ENCODE peak calls at places on chromosomes 3 and 15, in nine cellular contexts. Z is NCI-H1930, R is suprapubic skin, H is GM23338, F is osteocyte, N is T-helper 9 cell, O is ELR, U is neural crest cell, C is NCI-H774. V is an unnamed sample.

GRCh38 chr3:22582291-22582690 is 620.8 kb upstream of the UBE2E2 start:
- DNase-seq in Z (no peak), R (no peak), H (no peak), F (no peak), N (no peak), O (no peak), U (no peak), C (no peak), V (no peak)

GRCh38 chr15:39756806-39757522 is 25.7 kb downstream of the FSIP1 start:
- DNase-seq in Z (no peak), R (no peak), H (peak; percentile 88), F (no peak), N (no peak), O (peak; percentile 83), U (no peak), C (peak; percentile 39), V (no peak)

GRCh38 chr15:73784299-73784698 is 31.1 kb upstream of the INSYN1 start:
- DNase-seq in Z (no peak), R (no peak), H (no peak), F (no peak), N (no peak), O (no peak), U (no peak), C (no peak), V (no peak)

GRCh38 chr3:155891341-155891740 is 20.9 kb downstream of the GMPS start:
- DNase-seq in Z (no peak), R (no peak), H (no peak), F (no peak), N (no peak), O (peak; percentile 51), U (no peak), C (no peak), V (no peak)

GRCh38 chr15:43270113-43270665 is 3.5 kb upstream of the TGM5 start:
- DNase-seq in Z (no peak), R (no peak), H (no peak), F (peak; percentile 64), N (no peak), O (no peak), U (no peak), C (no peak), V (no peak)

GRCh38 chr3:24680214-24680967 is 185.7 kb upstream of the THRB start:
- DNase-seq in Z (peak; percentile 6), R (peak; percentile 65), H (peak; percentile 87), F (peak; percentile 87), N (peak; percentile 7), O (peak; percentile 38), U (peak; percentile 85), C (no peak), V (peak; percentile 85)

GRCh38 chr3:43736558-43736995 is 45.8 kb downstream of the ABHD5 start:
- DNase-seq in Z (no peak), R (no peak), H (no peak), F (no peak), N (no peak), O (peak; percentile 66), U (no peak), C (no peak), V (no peak)

GRCh38 chr15:50390549-50391264 is 33.5 kb upstream of the USP8 start:
- DNase-seq in Z (no peak), R (no peak), H (no peak), F (no peak), N (no peak), O (no peak), U (no peak), C (no peak), V (no peak)

GRCh38 chr3:51982838-51983577 is at the start of gene ACY1:
- DNase-seq in Z (peak; percentile 17), R (peak; percentile 91), H (peak; percentile 89), F (peak; percentile 93), N (peak; percentile 64), O (peak; percentile 87), U (peak; percentile 76), C (peak; percentile 25), V (peak; percentile 94)

GRCh38 chr15:40793216-40793989 is 13.5 kb upstream of the ZFYVE19 start:
- DNase-seq in Z (no peak), R (no peak), H (no peak), F (no peak), N (no peak), O (peak; percentile 95), U (no peak), C (peak; percentile 18), V (no peak)

GRCh38 chr3:197183582-197183981 is 114.8 kb downstream of the DLG1 start:
- DNase-seq in Z (no peak), R (no peak), H (peak; percentile 39), F (no peak), N (no peak), O (no peak), U (no peak), C (no peak), V (no peak)

GRCh38 chr3:71266875-71267274 is 316.7 kb downstream of the FOXP1 start:
- DNase-seq in Z (no peak), R (no peak), H (no peak), F (no peak), N (no peak), O (no peak), U (no peak), C (no peak), V (no peak)

GRCh38 chr3:172869356-172869755 is 118.8 kb downstream of the ECT2 start:
- DNase-seq in Z (no peak), R (no peak), H (no peak), F (no peak), N (no peak), O (peak; percentile 18), U (no peak), C (no peak), V (no peak)

GRCh38 chr3:128133273-128133883 is 9.8 kb upstream of the RUVBL1 start:
- DNase-seq in Z (no peak), R (no peak), H (peak; percentile 83), F (no peak), N (peak; percentile 27), O (peak; percentile 72), U (peak; percentile 35), C (no peak), V (peak; percentile 52)

GRCh38 chr3:60316121-60316783 is 935.0 kb downstream of the FHIT start:
- DNase-seq in Z (no peak), R (no peak), H (no peak), F (no peak), N (no peak), O (no peak), U (no peak), C (no peak), V (no peak)

GRCh38 chr3:146803746-146804145 is 198.6 kb upstream of the PLSCR5 start:
- DNase-seq in Z (no peak), R (no peak), H (peak; percentile 36), F (no peak), N (no peak), O (peak; percentile 53), U (no peak), C (no peak), V (no peak)

GRCh38 chr3:56837196-56837955 is 35.6 kb upstream of the ARHGEF3 start:
- DNase-seq in Z (no peak), R (no peak), H (no peak), F (no peak), N (no peak), O (no peak), U (no peak), C (no peak), V (no peak)

GRCh38 chr15:48563944-48564343 is 81.6 kb downstream of the FBN1 start:
- DNase-seq in Z (no peak), R (no peak), H (no peak), F (no peak), N (no peak), O (no peak), U (no peak), C (no peak), V (no peak)

GRCh38 chr3:129211345-129211744 is 27.6 kb upstream of the CNBP start:
- DNase-seq in Z (no peak), R (no peak), H (no peak), F (no peak), N (no peak), O (no peak), U (no peak), C (no peak), V (no peak)

GRCh38 chr3:43120937-43121336 is 15.1 kb upstream of the POMGNT2 start:
- DNase-seq in Z (no peak), R (no peak), H (no peak), F (peak; percentile 2), N (no peak), O (no peak), U (no peak), C (no peak), V (no peak)

GRCh38 chr3:32405711-32406323 is 14.2 kb downstream of the CMTM7 start:
- DNase-seq in Z (no peak), R (no peak), H (no peak), F (no peak), N (no peak), O (no peak), U (no peak), C (no peak), V (no peak)

GRCh38 chr3:138867996-138868395 is 33.3 kb upstream of the PIK3CB start:
- DNase-seq in Z (no peak), R (no peak), H (no peak), F (no peak), N (no peak), O (no peak), U (no peak), C (no peak), V (no peak)

GRCh38 chr3:54841461-54841860 is 86.4 kb downstream of the LRTM1 start:
- DNase-seq in Z (no peak), R (no peak), H (no peak), F (no peak), N (no peak), O (no peak), U (no peak), C (no peak), V (no peak)

GRCh38 chr3:177883957-177884356 is 652.3 kb upstream of the KCNMB2 start:
- DNase-seq in Z (no peak), R (no peak), H (no peak), F (no peak), N (no peak), O (no peak), U (no peak), C (no peak), V (no peak)

GRCh38 chr3:146865175-146865755 is 260.1 kb upstream of the PLSCR5 start:
- DNase-seq in Z (no peak), R (no peak), H (peak; percentile 4), F (no peak), N (no peak), O (no peak), U (no peak), C (no peak), V (no peak)

V was measured in ecto neural progenitor cell.